ENCODE peak calls at places on chromosomes 6 and 20, in six cellular contexts. M is fibroblast of lung, P is GM12878, L is HCT116, D is IMR-90, J is H9. B is an unnamed sample.

GRCh38 chr6:107809966-107810365 is 14.1 kb downstream of the SCML4 start:
- DNase-seq in M (no peak), P (no peak), L (no peak), D (no peak), J (no peak), B (no peak)

GRCh38 chr6:137874204-137875001 is 7.3 kb downstream of the TNFAIP3 start:
- DNase-seq in M (no peak), P (no peak), L (no peak), D (no peak), J (no peak), B (no peak)

GRCh38 chr6:135861189-135861588 is 9.7 kb downstream of the PDE7B start:
- DNase-seq in M (no peak), P (no peak), L (no peak), D (no peak), J (no peak), B (no peak)

GRCh38 chr6:14290448-14291388 is 173.1 kb downstream of the CD83 start:
- DNase-seq in M (no peak), P (no peak), L (no peak), D (no peak), J (no peak), B (no peak)

GRCh38 chr6:2960935-2961334 is 10.4 kb downstream of the SERPINB6 start:
- DNase-seq in M (peak; percentile 19), P (no peak), L (no peak), D (peak; percentile 38), J (no peak), B (no peak)

GRCh38 chr6:2020909-2021308 is 224.5 kb downstream of the GMDS start:
- DNase-seq in M (peak; percentile 69), P (no peak), L (no peak), D (peak; percentile 58), J (no peak), B (no peak)

GRCh38 chr6:30880563-30881252 is 3.6 kb upstream of the DDR1 start:
- DNase-seq in M (no peak), P (no peak), L (no peak), D (no peak), J (peak; percentile 86), B (no peak)

GRCh38 chr6:12761376-12762115 is 45.0 kb downstream of the PHACTR1 start:
- DNase-seq in M (peak; percentile 98), P (no peak), L (no peak), D (no peak), J (no peak), B (no peak)

GRCh38 chr6:18493421-18493891 is 106.3 kb downstream of the RNF144B start:
- DNase-seq in M (no peak), P (no peak), L (no peak), D (no peak), J (no peak), B (no peak)

GRCh38 chr6:150299873-150300485 is 68.8 kb upstream of the IYD start:
- DNase-seq in M (no peak), P (no peak), L (no peak), D (no peak), J (no peak), B (no peak)

GRCh38 chr6:35731414-35731735 is 5.5 kb upstream of the ARMC12 start:
- DNase-seq in M (peak; percentile 75), P (peak; percentile 72), L (no peak), D (peak; percentile 67), J (peak; percentile 95), B (peak; percentile 84)

GRCh38 chr20:61436268-61436667 is 184.2 kb downstream of the CDH4 start:
- DNase-seq in M (peak; percentile 88), P (no peak), L (no peak), D (peak; percentile 61), J (no peak), B (no peak)

GRCh38 chr6:21595265-21595950 is 1.9 kb downstream of the SOX4 start:
- DNase-seq in M (no peak), P (no peak), L (no peak), D (no peak), J (no peak), B (peak; percentile 39)

GRCh38 chr6:16547586-16547985 is 213.7 kb downstream of the ATXN1 start:
- DNase-seq in M (peak; percentile 26), P (no peak), L (no peak), D (no peak), J (no peak), B (no peak)

GRCh38 chr20:64053841-64054661 is 4.6 kb upstream of the SOX18 start:
- DNase-seq in M (no peak), P (no peak), L (peak; percentile 29), D (no peak), J (peak; percentile 78), B (no peak)

GRCh38 chr20:61658563-61658962 is 406.5 kb downstream of the CDH4 start:
- DNase-seq in M (no peak), P (no peak), L (no peak), D (no peak), J (no peak), B (no peak)

GRCh38 chr6:143288923-143289322 is 161.6 kb downstream of the ADAT2 start:
- DNase-seq in M (no peak), P (no peak), L (no peak), D (no peak), J (no peak), B (no peak)
- H3K4me2 ChIP-seq in M (no peak overlapping the region), P (no peak overlapping the region), L (no peak overlapping the region), D (no peak overlapping the region), J (no peak overlapping the region), B (no peak overlapping the region)

GRCh38 chr6:31897612-31898199 is at the start of gene EHMT2:
- DNase-seq in M (peak; percentile 69), P (no peak), L (peak; percentile 46), D (peak; percentile 68), J (peak; percentile 86), B (peak; percentile 85)

GRCh38 chr6:31896856-31897611 is 464 bp downstream of the EHMT2 start:
- DNase-seq in M (no peak), P (no peak), L (no peak), D (no peak), J (peak; percentile 33), B (no peak)

GRCh38 chr6:31899882-31900722 is 1.8 kb downstream of the ZBTB12 start:
- DNase-seq in M (no peak), P (no peak), L (no peak), D (no peak), J (no peak), B (no peak)

GRCh38 chr6:31899215-31899614 is 1.7 kb upstream of the EHMT2 start:
- DNase-seq in M (no peak), P (no peak), L (no peak), D (no peak), J (no peak), B (no peak)

DNA sequence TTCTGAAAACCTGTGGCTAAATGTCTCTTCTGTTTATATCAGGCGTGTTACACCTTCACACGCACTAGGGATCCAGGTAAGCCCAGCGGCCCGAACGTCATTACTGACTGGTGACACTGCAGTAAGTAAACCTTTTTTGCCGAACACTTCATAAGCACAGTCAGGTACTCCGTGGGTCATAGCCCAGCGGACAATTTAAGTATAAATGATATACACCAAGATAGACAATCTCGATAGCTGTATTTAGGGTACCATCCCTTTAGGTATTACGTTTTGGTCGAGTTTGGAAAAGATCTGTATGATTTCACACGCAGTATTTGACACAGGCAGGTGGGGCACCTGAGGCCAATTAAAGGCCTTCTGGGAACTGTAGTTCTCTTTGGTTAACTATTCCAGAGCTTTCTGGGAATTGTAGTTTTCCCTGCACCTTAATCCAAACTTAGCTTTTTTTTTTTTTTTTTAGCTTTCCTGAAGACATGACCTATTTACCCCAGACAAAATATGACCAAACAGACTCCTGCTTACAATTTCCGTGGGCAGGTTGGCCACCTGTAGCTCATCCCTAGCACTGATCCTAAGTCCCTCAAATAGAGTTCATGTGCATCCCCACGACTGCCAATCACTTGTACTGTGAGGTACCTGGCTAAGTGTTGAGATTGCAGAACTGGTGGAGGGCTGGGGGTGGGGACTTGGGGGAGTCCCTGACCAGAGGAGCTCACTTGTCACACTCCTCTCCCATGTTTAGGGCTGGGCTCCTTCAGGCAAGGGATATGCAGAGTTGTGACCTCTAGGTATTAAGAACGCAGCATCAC is 908 bp upstream of the EHMT2 start:
- DNase-seq in M (peak; percentile 47), P (no peak), L (peak; percentile 60), D (peak; percentile 35), J (peak; percentile 54), B (peak; percentile 77)
- TF ChIP-seq CTCF in M (no peak), P (no peak), L (no peak), D (no peak), J (no peak), B (peak; percentile 19)

GRCh38 chr6:33237731-33238130 is 29.4 kb downstream of the RING1 start:
- DNase-seq in M (no peak), P (no peak), L (no peak), D (no peak), J (no peak), B (no peak)

GRCh38 chr6:33236852-33237251 is 28.6 kb downstream of the RING1 start:
- DNase-seq in M (no peak), P (no peak), L (no peak), D (no peak), J (no peak), B (no peak)

DNA sequence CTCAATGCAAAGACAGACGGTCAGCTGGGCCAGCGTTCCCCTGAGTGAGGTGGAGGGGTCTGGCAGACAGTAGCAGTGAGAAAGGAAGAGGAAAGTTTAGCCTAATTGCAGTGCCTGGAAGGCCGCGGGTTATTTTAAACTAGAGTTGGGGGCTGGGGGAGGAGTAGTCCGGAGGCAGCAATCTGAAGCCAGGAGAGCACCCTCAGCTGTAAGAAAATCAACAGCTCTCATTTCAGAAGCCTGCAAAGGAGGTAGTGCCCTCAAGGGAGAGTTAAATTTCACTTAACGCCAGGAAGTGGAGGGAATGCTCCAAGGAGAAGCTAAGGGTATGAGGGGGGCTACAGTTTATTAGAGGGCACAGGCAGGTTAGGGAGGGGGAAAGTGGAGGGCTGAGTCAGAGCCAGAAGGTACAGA is 26.9 kb downstream of the RING1 start:
- DNase-seq in M (no peak), P (no peak), L (no peak), D (no peak), J (no peak), B (no peak)
- H3K4me2 ChIP-seq in M (no peak overlapping the region), P (no peak overlapping the region), L (no peak overlapping the region), D (no peak overlapping the region), J (no peak overlapping the region), B (no peak overlapping the region)

GRCh38 chr6:82786251-82786650 is 279.4 kb downstream of the UBE3D start:
- DNase-seq in M (no peak), P (no peak), L (no peak), D (no peak), J (no peak), B (no peak)

GRCh38 chr6:82780334-82780733 is 285.3 kb downstream of the UBE3D start:
- DNase-seq in M (no peak), P (no peak), L (no peak), D (no peak), J (no peak), B (no peak)

GRCh38 chr6:82785206-82785605 is 280.4 kb downstream of the UBE3D start:
- DNase-seq in M (peak; percentile 17), P (no peak), L (no peak), D (no peak), J (no peak), B (no peak)

GRCh38 chr6:82781805-82782204 is 283.8 kb downstream of the UBE3D start:
- DNase-seq in M (no peak), P (no peak), L (no peak), D (no peak), J (no peak), B (no peak)

GRCh38 chr6:82783587-82784253 is 281.9 kb downstream of the UBE3D start:
- DNase-seq in M (no peak), P (no peak), L (no peak), D (no peak), J (peak; percentile 52), B (no peak)
- TF ChIP-seq CTCF in M (no peak), P (no peak), L (no peak), D (no peak), J (peak; percentile 74), B (no peak)

GRCh38 chr6:52536424-52536916 is 40.4 kb downstream of the TRAM2 start:
- DNase-seq in M (no peak), P (peak; percentile 50), L (no peak), D (no peak), J (no peak), B (peak; percentile 90)
- H3K4me2 ChIP-seq in M (no peak overlapping the region), P (peak overlapping the region; percentile 95), L (no peak overlapping the region), D (no peak overlapping the region), J (no peak overlapping the region), B (peak overlapping the region; percentile 91)